ENCODE peak calls at places on chromosomes 4 and X, in four cellular contexts. A is lung, M is PC-9, W is adipocyte. R is an unnamed sample.
A peak's percentile ranks its signal among the peaks of the same experiment; 100 is the strongest.

GRCh38 chrX:113959912-113960626 is 623.8 kb upstream of the HTR2C start:
- DNase-seq in A (no peak), M (no peak), W (no peak), R (no peak)

GRCh38 chrX:109830704-109831206 is 97.7 kb upstream of the ACSL4 start:
- DNase-seq in A (no peak), M (no peak), W (peak; percentile 60), R (no peak)

GRCh38 chrX:86197815-86198214 is 49.6 kb downstream of the DACH2 start:
- DNase-seq in M (no peak), A (no peak), W (no peak), R (no peak)

GRCh38 chr4:138845051-138845450 is 170.5 kb upstream of the NOCT start:
- DNase-seq in W (no peak), A (no peak), M (no peak), R (no peak)

GRCh38 chrX:133987188-133987587 is 1.8 kb upstream of the GPC3 start:
- DNase-seq in M (no peak), A (no peak), W (no peak), R (no peak)

GRCh38 chrX:110286126-110286525 is 31.8 kb downstream of the AMMECR1 start:
- DNase-seq in M (peak; percentile 29), A (no peak), W (peak; percentile 81), R (no peak)

GRCh38 chr4:158051401-158052235 is 121.2 kb downstream of the GASK1B start:
- DNase-seq in W (peak; percentile 96), A (no peak), M (no peak), R (no peak)

GRCh38 chr4:176690716-176691115 is 102.0 kb downstream of the VEGFC start:
- DNase-seq in W (no peak), A (no peak), M (no peak), R (no peak)

DNA sequence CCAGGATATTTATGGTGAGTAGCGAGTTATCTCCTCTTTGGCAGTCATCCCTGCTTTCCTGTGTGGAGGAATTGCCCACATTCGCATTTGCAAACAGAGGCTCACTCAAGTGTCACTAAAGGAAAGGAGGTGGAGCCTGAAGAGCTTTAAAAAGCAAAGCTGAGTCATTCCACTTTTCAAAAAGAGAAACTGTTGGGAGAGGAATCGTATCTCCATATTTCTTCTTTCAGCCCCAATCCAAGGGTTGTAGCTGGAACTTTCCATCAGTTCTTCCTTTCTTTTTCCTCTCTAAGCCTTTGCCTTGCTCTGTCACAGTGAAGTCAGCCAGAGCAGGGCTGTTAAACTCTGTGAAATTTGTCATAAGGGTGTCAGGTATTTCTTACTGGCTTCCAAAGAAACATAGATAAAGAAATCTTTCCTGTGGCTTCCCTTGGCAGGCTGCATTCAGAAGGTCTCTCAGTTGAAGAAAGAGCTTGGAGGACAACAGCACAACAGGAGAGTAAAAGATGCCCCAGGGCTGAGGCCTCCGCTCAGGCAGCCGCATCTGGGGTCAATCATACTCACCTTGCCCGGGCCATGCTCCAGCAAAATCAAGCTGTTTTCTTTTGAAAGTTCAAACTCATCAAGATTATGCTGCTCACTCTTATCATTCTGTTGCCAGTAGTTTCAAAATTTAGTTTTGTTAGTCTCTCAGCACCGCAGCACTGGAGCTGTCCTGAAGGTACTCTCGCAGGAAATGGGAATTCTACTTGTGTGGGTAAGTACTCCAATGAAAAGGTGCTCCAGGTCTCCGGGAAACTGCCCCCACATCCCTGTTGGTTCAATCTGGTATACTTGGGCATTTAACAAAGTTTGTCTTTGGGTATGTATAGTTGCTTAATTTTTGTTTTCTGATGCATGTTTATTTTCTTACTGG is at the start of gene EGF:
- DNase-seq in W (peak; percentile 29), M (no peak), A (no peak), R (no peak)
- H3K4me3 ChIP-seq in W (peak within 1 kb of the TSS; percentile 59), M (peak within 1 kb of the TSS; percentile 45), A (no peak within 1 kb of the TSS), R (peak within 1 kb of the TSS; percentile 37)

GRCh38 chr4:113468165-113469022 is 293.1 kb downstream of the CAMK2D start:
- DNase-seq in M (peak; percentile 60), A (peak; percentile 76), W (peak; percentile 98), R (no peak)
- H3K4me3 ChIP-seq in M (peak overlapping the region; percentile 27), A (no peak overlapping the region), W (peak overlapping the region; percentile 61), R (no peak overlapping the region)

GRCh38 chr4:82363896-82364487 is 9.8 kb downstream of the HNRNPD start:
- DNase-seq in W (no peak), A (no peak), M (no peak), R (no peak)
- H3K4me3 ChIP-seq in W (no peak overlapping the region), A (no peak overlapping the region), M (no peak overlapping the region), R (no peak overlapping the region)

GRCh38 chrX:147981038-147981752 is at the start of gene FMR1NB:
- DNase-seq in W (no peak), M (no peak), A (no peak), R (no peak)
- H3K4me3 ChIP-seq in W (no peak within 1 kb of the TSS), M (no peak within 1 kb of the TSS), A (no peak within 1 kb of the TSS), R (no peak within 1 kb of the TSS)

R was measured in LNCaP clone FGC.